ENCODE peak calls at places on chromosomes 12 and 14, in seven cellular contexts. One of them, this sample, is unnamed.

GRCh38 chr12:132153501-132154340 is 9.5 kb downstream of the NOC4L start:
- DNase-seq in transverse colon: peak
- DNase-seq in H54: peak
- DNase-seq in A549: peak
- DNase-seq in GM12891: peak
- DNase-seq in ovary: peak
- DNase-seq in HepG2: peak
- DNase-seq in this sample: no peak

GRCh38 chr12:116310082-116310481 is 32.6 kb upstream of the MED13L start:
- DNase-seq in HepG2: no peak
- DNase-seq in GM12891: no peak
- DNase-seq in transverse colon: no peak
- DNase-seq in ovary: no peak
- DNase-seq in A549: no peak
- DNase-seq in H54: no peak
- DNase-seq in this sample: no peak

GRCh38 chr14:39276579-39277114 is 42.9 kb downstream of the MIA2 start:
- DNase-seq in ovary: no peak
- DNase-seq in GM12891: no peak
- DNase-seq in H54: no peak
- DNase-seq in transverse colon: no peak
- DNase-seq in HepG2: no peak
- DNase-seq in A549: no peak
- DNase-seq in this sample: no peak

GRCh38 chr12:22615963-22616501 is 8.9 kb upstream of the ETNK1 start:
- DNase-seq in transverse colon: no peak
- DNase-seq in H54: no peak
- DNase-seq in ovary: no peak
- DNase-seq in A549: no peak
- DNase-seq in GM12891: no peak
- DNase-seq in HepG2: no peak
- DNase-seq in this sample: no peak

GRCh38 chr12:110776410-110776809 is 33.7 kb upstream of the PPP1CC start:
- DNase-seq in A549: no peak
- DNase-seq in HepG2: no peak
- DNase-seq in ovary: no peak
- DNase-seq in transverse colon: peak
- DNase-seq in H54: no peak
- DNase-seq in GM12891: peak
- DNase-seq in this sample: no peak

GRCh38 chr12:107914460-107914977 is 140.0 kb downstream of the ASCL4 start:
- DNase-seq in GM12891: no peak
- DNase-seq in HepG2: no peak
- DNase-seq in A549: no peak
- DNase-seq in transverse colon: no peak
- DNase-seq in H54: no peak
- DNase-seq in ovary: no peak
- DNase-seq in this sample: no peak

GRCh38 chr14:60204843-60205774 is 39.9 kb upstream of the DHRS7 start:
- DNase-seq in transverse colon: no peak
- DNase-seq in H54: no peak
- DNase-seq in ovary: no peak
- DNase-seq in HepG2: no peak
- DNase-seq in GM12891: no peak
- DNase-seq in A549: no peak
- DNase-seq in this sample: no peak

GRCh38 chr14:86346818-86347384 is 817.0 kb downstream of the FLRT2 start:
- DNase-seq in HepG2: no peak
- DNase-seq in ovary: no peak
- DNase-seq in GM12891: no peak
- DNase-seq in H54: no peak
- DNase-seq in A549: no peak
- DNase-seq in transverse colon: no peak
- DNase-seq in this sample: no peak

GRCh38 chr12:49233842-49234526 is 30.9 kb upstream of the TUBA1C start:
- DNase-seq in ovary: peak
- DNase-seq in A549: no peak
- DNase-seq in GM12891: no peak
- DNase-seq in transverse colon: peak
- DNase-seq in H54: no peak
- DNase-seq in HepG2: no peak
- DNase-seq in this sample: no peak

GRCh38 chr12:106840217-106840616 is 65.7 kb downstream of the RIC8B start:
- DNase-seq in ovary: no peak
- DNase-seq in GM12891: no peak
- DNase-seq in H54: no peak
- DNase-seq in transverse colon: no peak
- DNase-seq in A549: peak
- DNase-seq in HepG2: peak
- DNase-seq in this sample: no peak

GRCh38 chr12:958449-959123 is 9.1 kb upstream of the RAD52 start:
- DNase-seq in ovary: no peak
- DNase-seq in HepG2: no peak
- DNase-seq in A549: no peak
- DNase-seq in H54: no peak
- DNase-seq in transverse colon: no peak
- DNase-seq in GM12891: no peak
- DNase-seq in this sample: no peak

GRCh38 chr14:97866186-97866585 is 1069.0 kb downstream of the VRK1 start:
- DNase-seq in ovary: no peak
- DNase-seq in H54: no peak
- DNase-seq in GM12891: no peak
- DNase-seq in HepG2: no peak
- DNase-seq in A549: no peak
- DNase-seq in transverse colon: no peak
- DNase-seq in this sample: no peak

GRCh38 chr14:60686865-60687264 is 37.3 kb downstream of the SIX4 start:
- DNase-seq in A549: no peak
- DNase-seq in transverse colon: no peak
- DNase-seq in HepG2: peak
- DNase-seq in H54: no peak
- DNase-seq in GM12891: no peak
- DNase-seq in ovary: no peak
- DNase-seq in this sample: no peak

GRCh38 chr12:78308701-78309100 is 478.0 kb downstream of the NAV3 start:
- DNase-seq in A549: no peak
- DNase-seq in transverse colon: no peak
- DNase-seq in ovary: no peak
- DNase-seq in HepG2: no peak
- DNase-seq in GM12891: no peak
- DNase-seq in H54: no peak
- DNase-seq in this sample: no peak

GRCh38 chr12:114762490-114763110 is 78.6 kb upstream of the TBX3 start:
- DNase-seq in GM12891: no peak
- DNase-seq in A549: no peak
- DNase-seq in HepG2: no peak
- DNase-seq in ovary: no peak
- DNase-seq in transverse colon: no peak
- DNase-seq in H54: no peak
- DNase-seq in this sample: no peak

GRCh38 chr12:42372154-42372791 is 46.3 kb downstream of the PPHLN1 start:
- DNase-seq in transverse colon: no peak
- DNase-seq in ovary: no peak
- DNase-seq in GM12891: peak
- DNase-seq in A549: peak
- DNase-seq in HepG2: peak
- DNase-seq in H54: peak
- DNase-seq in this sample: no peak

GRCh38 chr14:93006484-93007128 is 83.7 kb downstream of the CHGA start:
- DNase-seq in transverse colon: no peak
- DNase-seq in GM12891: no peak
- DNase-seq in A549: no peak
- DNase-seq in HepG2: no peak
- DNase-seq in H54: peak
- DNase-seq in ovary: no peak
- DNase-seq in this sample: no peak

GRCh38 chr12:111029732-111030131 is 109.4 kb upstream of the MYL2 start:
- DNase-seq in transverse colon: no peak
- DNase-seq in GM12891: no peak
- DNase-seq in HepG2: no peak
- DNase-seq in A549: no peak
- DNase-seq in ovary: no peak
- DNase-seq in H54: no peak
- DNase-seq in this sample: no peak

GRCh38 chr12:8699714-8700113 is 1.9 kb downstream of the RIMKLB start:
- DNase-seq in ovary: no peak
- DNase-seq in transverse colon: no peak
- DNase-seq in HepG2: no peak
- DNase-seq in A549: no peak
- DNase-seq in GM12891: no peak
- DNase-seq in H54: no peak
- DNase-seq in this sample: no peak

GRCh38 chr12:114335607-114336006 is 70.3 kb downstream of the TBX5 start:
- DNase-seq in GM12891: no peak
- DNase-seq in H54: no peak
- DNase-seq in ovary: no peak
- DNase-seq in A549: no peak
- DNase-seq in transverse colon: no peak
- DNase-seq in HepG2: no peak
- DNase-seq in this sample: no peak

GRCh38 chr12:68236421-68237059 is 10.9 kb upstream of the IL26 start:
- DNase-seq in ovary: no peak
- DNase-seq in HepG2: peak
- DNase-seq in transverse colon: no peak
- DNase-seq in A549: peak
- DNase-seq in GM12891: no peak
- DNase-seq in H54: no peak
- DNase-seq in this sample: no peak

GRCh38 chr14:54771411-54772027 is 131.1 kb downstream of the GCH1 start:
- DNase-seq in transverse colon: no peak
- DNase-seq in H54: no peak
- DNase-seq in A549: no peak
- DNase-seq in GM12891: no peak
- DNase-seq in ovary: no peak
- DNase-seq in HepG2: no peak
- DNase-seq in this sample: no peak

GRCh38 chr14:32706672-32707071 is 232.0 kb upstream of the NPAS3 start:
- DNase-seq in ovary: no peak
- DNase-seq in transverse colon: no peak
- DNase-seq in H54: no peak
- DNase-seq in HepG2: no peak
- DNase-seq in GM12891: no peak
- DNase-seq in A549: no peak
- DNase-seq in this sample: no peak

GRCh38 chr14:24828486-24828885 is 194.5 kb upstream of the GZMB start:
- DNase-seq in GM12891: no peak
- DNase-seq in H54: no peak
- DNase-seq in ovary: no peak
- DNase-seq in HepG2: no peak
- DNase-seq in transverse colon: no peak
- DNase-seq in A549: no peak
- DNase-seq in this sample: no peak

DNA sequence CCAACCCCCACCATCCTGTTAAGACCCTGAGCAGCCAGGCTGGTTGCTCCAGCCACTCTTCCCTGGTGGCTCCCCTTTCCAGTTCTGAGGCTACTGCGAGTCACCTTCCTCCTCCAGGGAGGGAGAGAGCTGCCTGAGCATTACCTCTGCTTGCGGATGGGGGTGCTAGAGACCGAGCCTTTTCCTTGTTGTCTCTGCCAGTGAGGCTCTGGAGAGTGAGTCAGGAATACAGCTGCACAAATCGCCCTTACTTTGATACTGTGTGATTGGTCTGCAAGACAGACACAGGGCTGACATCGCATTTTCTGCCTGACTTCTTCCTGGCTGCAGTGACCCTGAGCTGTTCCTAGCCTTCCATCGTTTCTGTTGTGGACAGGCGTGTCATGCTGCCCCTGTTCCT is 94.3 kb downstream of the SLC25A47 start:
- DNase-seq in ovary: peak
- DNase-seq in GM12891: no peak
- DNase-seq in HepG2: peak
- DNase-seq in A549: peak
- DNase-seq in H54: peak
- DNase-seq in transverse colon: peak
- DNase-seq in this sample: no peak
- TF ChIP-seq POLR2A in ovary: no peak
- TF ChIP-seq POLR2A in GM12891: no peak
- TF ChIP-seq POLR2A in HepG2: no peak
- TF ChIP-seq POLR2A in A549: no peak
- TF ChIP-seq POLR2A in H54: no peak
- TF ChIP-seq POLR2A in transverse colon: peak
- TF ChIP-seq POLR2A in this sample: no peak

DNA sequence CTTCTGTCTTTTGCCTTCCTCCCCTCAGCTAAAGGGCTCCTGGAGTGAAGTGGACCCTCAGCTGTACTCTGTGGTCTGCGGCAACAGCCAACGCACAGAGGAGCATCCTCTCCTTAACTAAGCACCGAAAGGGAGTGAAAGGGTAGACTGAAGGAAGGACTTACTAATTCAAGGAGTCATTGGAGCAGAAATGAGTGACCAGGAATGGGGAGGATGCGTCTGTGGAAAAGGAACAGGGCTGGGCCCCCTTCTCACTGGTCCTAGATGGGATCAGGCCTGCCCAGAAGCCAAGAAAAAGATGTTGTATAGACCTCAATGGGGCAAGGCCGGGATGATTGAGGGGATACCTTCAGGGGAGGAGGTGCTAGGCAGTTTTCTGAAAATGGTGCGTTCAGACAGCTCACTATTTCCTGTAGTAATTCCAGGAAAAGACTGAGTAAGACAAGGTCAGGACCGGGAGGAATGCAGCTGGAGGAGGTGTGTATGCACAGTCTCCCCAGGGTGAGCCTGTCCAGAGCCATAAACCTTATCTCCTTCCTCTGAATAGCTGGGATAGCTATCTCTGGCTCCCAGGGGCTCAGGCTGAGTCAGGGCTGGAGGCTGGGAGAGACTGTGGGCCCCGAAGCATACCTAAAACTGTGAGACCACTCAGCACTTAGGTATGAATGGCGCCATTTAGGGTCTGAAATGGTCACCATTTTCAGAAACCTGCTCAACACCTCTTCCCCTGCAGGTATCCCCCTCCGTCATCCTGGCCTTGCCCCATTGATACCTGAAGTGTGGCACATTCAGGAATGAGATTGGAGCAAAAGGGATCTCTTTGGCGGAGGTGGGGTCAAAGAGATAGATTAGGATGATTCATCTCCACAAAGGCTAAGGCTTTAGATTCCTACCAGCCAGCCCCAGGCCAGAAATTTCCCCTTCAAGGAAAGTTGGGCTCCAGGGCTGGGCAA is 20.2 kb upstream of the KRT8 start:
- DNase-seq in HepG2: peak
- DNase-seq in ovary: no peak
- DNase-seq in H54: no peak
- DNase-seq in GM12891: no peak
- DNase-seq in transverse colon: peak
- DNase-seq in A549: peak
- DNase-seq in this sample: no peak
- TF ChIP-seq POLR2A in HepG2: no peak
- TF ChIP-seq POLR2A in ovary: no peak
- TF ChIP-seq POLR2A in H54: no peak
- TF ChIP-seq POLR2A in GM12891: no peak
- TF ChIP-seq POLR2A in transverse colon: peak
- TF ChIP-seq POLR2A in A549: no peak
- TF ChIP-seq POLR2A in this sample: no peak

GRCh38 chr14:51908086-51908485 is 47.7 kb downstream of the GNG2 start:
- DNase-seq in ovary: no peak
- DNase-seq in A549: no peak
- DNase-seq in transverse colon: no peak
- DNase-seq in GM12891: no peak
- DNase-seq in H54: no peak
- DNase-seq in HepG2: no peak
- DNase-seq in this sample: no peak
- TF ChIP-seq POLR2A in ovary: no peak
- TF ChIP-seq POLR2A in A549: no peak
- TF ChIP-seq POLR2A in transverse colon: no peak
- TF ChIP-seq POLR2A in GM12891: no peak
- TF ChIP-seq POLR2A in H54: no peak
- TF ChIP-seq POLR2A in HepG2: no peak
- TF ChIP-seq POLR2A in this sample: no peak

GRCh38 chr14:67695394-67695949 is at the start of gene RDH11:
- DNase-seq in HepG2: peak
- DNase-seq in transverse colon: peak
- DNase-seq in A549: peak
- DNase-seq in ovary: peak
- DNase-seq in H54: peak
- DNase-seq in GM12891: peak
- DNase-seq in this sample: peak
- TF ChIP-seq POLR2A in HepG2: peak
- TF ChIP-seq POLR2A in transverse colon: peak
- TF ChIP-seq POLR2A in A549: peak
- TF ChIP-seq POLR2A in ovary: peak
- TF ChIP-seq POLR2A in H54: peak
- TF ChIP-seq POLR2A in GM12891: peak
- TF ChIP-seq POLR2A in this sample: peak